ENCODE peak calls at places on chromosomes 16 and 17, in five cellular contexts. D is EL, L is HEK293T, I is AG09309, B is lower lobe of right lung. N is an unnamed sample.

GRCh38 chr16:84647830-84648594 is at the start of gene KLHL36:
- DNase-seq in D (peak), L (peak), I (no peak), B (peak), N (peak)

GRCh38 chr17:65572581-65573282 is 11.3 kb upstream of the AXIN2 start:
- DNase-seq in D (no peak), L (no peak), I (no peak), B (no peak), N (no peak)

GRCh38 chr17:77700165-77700881 is 258.2 kb upstream of the TNRC6C start:
- DNase-seq in D (no peak), L (no peak), I (no peak), B (no peak), N (no peak)

GRCh38 chr16:86069736-86070298 is 170.9 kb downstream of the IRF8 start:
- DNase-seq in D (no peak), L (no peak), I (no peak), B (no peak), N (no peak)

GRCh38 chr16:83952587-83952939 is 477 bp upstream of the OSGIN1 start:
- DNase-seq in D (no peak), L (no peak), I (no peak), B (no peak), N (peak)

GRCh38 chr17:9307313-9307998 is 268.2 kb downstream of the STX8 start:
- DNase-seq in D (peak), L (no peak), I (no peak), B (no peak), N (no peak)

GRCh38 chr17:56777859-56778258 is 55.9 kb downstream of the C17orf67 start:
- DNase-seq in D (peak), L (no peak), I (no peak), B (no peak), N (no peak)

GRCh38 chr17:14442798-14443553 is 142.1 kb downstream of the HS3ST3B1 start:
- DNase-seq in D (no peak), L (no peak), I (no peak), B (no peak), N (no peak)

N was measured in right lobe of liver.